ENCODE peak calls at places on chromosomes 11 and 22, in nine cellular contexts. O, M, F, H, X, N, I, C and E are unnamed samples.

GRCh38 chr22:34858026-34858425 is 207.9 kb upstream of the ISX start:
- DNase-seq in O (no peak), M (no peak), F (no peak), H (no peak), X (peak; percentile 3), N (no peak), I (no peak), C (no peak), E (no peak)

GRCh38 chr11:35529971-35530495 is 4.6 kb upstream of the PAMR1 start:
- DNase-seq in O (no peak), M (peak; percentile 21), F (peak; percentile 34), H (peak; percentile 86), X (peak; percentile 90), N (no peak), I (no peak), C (peak; percentile 48), E (peak; percentile 87)

GRCh38 chr22:50530280-50530856 is 556 bp upstream of the TYMP start:
- DNase-seq in O (peak; percentile 90), M (no peak), F (peak; percentile 87), H (peak; percentile 83), X (no peak), N (peak; percentile 97), I (peak; percentile 44), C (no peak), E (no peak)

GRCh38 chr11:99241059-99241458 is 220.3 kb downstream of the CNTN5 start:
- DNase-seq in O (no peak), M (no peak), F (no peak), H (no peak), X (no peak), N (no peak), I (no peak), C (no peak), E (no peak)

GRCh38 chr22:22408731-22409696 is 99.5 kb downstream of the ZNF280B start:
- DNase-seq in O (no peak), M (no peak), F (no peak), H (peak; percentile 9), X (no peak), N (peak; percentile 76), I (peak; percentile 74), C (no peak), E (no peak)

GRCh38 chr22:39148727-39149535 is 3.5 kb downstream of the CBX7 start:
- DNase-seq in O (no peak), M (no peak), F (peak; percentile 65), H (no peak), X (no peak), N (no peak), I (peak; percentile 83), C (no peak), E (no peak)

GRCh38 chr11:116851631-116852030 is 14.2 kb upstream of the APOA1 start:
- DNase-seq in O (peak; percentile 71), M (no peak), F (no peak), H (no peak), X (no peak), N (no peak), I (no peak), C (no peak), E (no peak)

GRCh38 chr11:102615077-102615893 is 9.8 kb downstream of the MMP20 start:
- DNase-seq in O (no peak), M (no peak), F (no peak), H (no peak), X (no peak), N (no peak), I (peak; percentile 12), C (no peak), E (no peak)

GRCh38 chr11:309558-309855 is 1.9 kb downstream of the IFITM2 start:
- DNase-seq in O (no peak), M (no peak), F (no peak), H (no peak), X (no peak), N (no peak), I (no peak), C (no peak), E (no peak)

GRCh38 chr11:11347583-11347982 is 5.5 kb downstream of the CSNK2A3 start:
- DNase-seq in O (no peak), M (no peak), F (peak; percentile 66), H (no peak), X (no peak), N (no peak), I (no peak), C (no peak), E (no peak)

GRCh38 chr11:19670030-19670761 is 42.4 kb upstream of the NAV2 start:
- DNase-seq in O (no peak), M (no peak), F (no peak), H (peak; percentile 48), X (no peak), N (no peak), I (peak; percentile 12), C (no peak), E (no peak)

GRCh38 chr11:61947486-61948210 is 2.5 kb upstream of the BEST1 start:
- DNase-seq in O (peak; percentile 92), M (peak; percentile 87), F (peak; percentile 85), H (peak; percentile 95), X (peak; percentile 90), N (peak; percentile 98), I (peak; percentile 93), C (no peak), E (no peak)

GRCh38 chr11:47185305-47186075 is 744 bp downstream of the PACSIN3 start:
- DNase-seq in O (peak; percentile 83), M (no peak), F (peak; percentile 84), H (peak; percentile 72), X (no peak), N (peak; percentile 92), I (peak; percentile 97), C (no peak), E (no peak)

GRCh38 chr11:66881436-66881835 is 24.6 kb downstream of the LRFN4 start:
- DNase-seq in O (no peak), M (no peak), F (no peak), H (no peak), X (no peak), N (no peak), I (no peak), C (no peak), E (no peak)

GRCh38 chr11:45803981-45804805 is 756 bp upstream of the SLC35C1 start:
- DNase-seq in O (peak; percentile 90), M (peak; percentile 21), F (peak; percentile 88), H (peak; percentile 55), X (no peak), N (peak; percentile 96), I (peak; percentile 87), C (no peak), E (no peak)

GRCh38 chr11:86800076-86800955 is at the start of gene PRSS23:
- DNase-seq in O (peak; percentile 83), M (no peak), F (peak; percentile 66), H (peak; percentile 55), X (no peak), N (peak; percentile 92), I (peak; percentile 67), C (no peak), E (no peak)
- TF ChIP-seq CTCF in O (no peak), M (no peak), F (no peak), H (no peak), X (no peak), N (no peak), I (no peak), C (no peak), E (no peak)

DNA sequence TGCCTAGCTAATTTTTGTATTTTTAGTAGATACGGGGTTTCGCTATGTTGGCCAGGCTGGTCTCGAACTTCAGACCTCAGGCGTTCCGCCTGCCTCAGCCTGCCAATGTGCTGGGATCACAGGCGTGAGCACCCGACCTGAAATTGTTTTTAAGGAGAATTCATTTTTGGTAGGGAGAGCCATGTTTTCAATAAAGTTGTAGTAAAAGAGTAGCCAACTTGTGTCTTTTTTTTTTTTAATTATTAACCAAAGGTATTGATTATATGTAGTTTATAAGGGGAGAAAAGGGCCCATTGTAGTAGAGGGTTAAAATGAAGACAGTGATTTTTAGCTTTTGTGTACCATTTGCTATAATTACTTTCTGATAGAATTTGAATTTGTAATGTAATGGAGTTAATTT is 31.6 kb upstream of the HSD17B12 start:
- DNase-seq in O (no peak), M (no peak), F (no peak), H (no peak), X (no peak), N (no peak), I (no peak), C (no peak), E (no peak)
- H3K4me3 ChIP-seq in O (no peak overlapping the region), M (no peak overlapping the region), F (no peak overlapping the region), H (no peak overlapping the region), X (no peak overlapping the region), N (no peak overlapping the region), I (no peak overlapping the region), C (no peak overlapping the region), E (no peak overlapping the region)

GRCh38 chr11:30917859-30918478 is 331.8 kb upstream of the MPPED2 start:
- DNase-seq in O (no peak), M (no peak), F (no peak), H (peak; percentile 62), X (peak; percentile 17), N (no peak), I (peak; percentile 82), C (no peak), E (no peak)

GRCh38 chr11:30911247-30911646 is 325.1 kb upstream of the MPPED2 start:
- DNase-seq in O (no peak), M (no peak), F (no peak), H (no peak), X (no peak), N (no peak), I (no peak), C (no peak), E (no peak)

GRCh38 chr11:30916764-30917163 is 330.6 kb upstream of the MPPED2 start:
- DNase-seq in O (no peak), M (no peak), F (no peak), H (no peak), X (no peak), N (no peak), I (no peak), C (no peak), E (no peak)

GRCh38 chr11:30919389-30920172 is 333.4 kb upstream of the MPPED2 start:
- DNase-seq in O (no peak), M (no peak), F (no peak), H (peak; percentile 1), X (no peak), N (no peak), I (no peak), C (peak; percentile 23), E (no peak)

DNA sequence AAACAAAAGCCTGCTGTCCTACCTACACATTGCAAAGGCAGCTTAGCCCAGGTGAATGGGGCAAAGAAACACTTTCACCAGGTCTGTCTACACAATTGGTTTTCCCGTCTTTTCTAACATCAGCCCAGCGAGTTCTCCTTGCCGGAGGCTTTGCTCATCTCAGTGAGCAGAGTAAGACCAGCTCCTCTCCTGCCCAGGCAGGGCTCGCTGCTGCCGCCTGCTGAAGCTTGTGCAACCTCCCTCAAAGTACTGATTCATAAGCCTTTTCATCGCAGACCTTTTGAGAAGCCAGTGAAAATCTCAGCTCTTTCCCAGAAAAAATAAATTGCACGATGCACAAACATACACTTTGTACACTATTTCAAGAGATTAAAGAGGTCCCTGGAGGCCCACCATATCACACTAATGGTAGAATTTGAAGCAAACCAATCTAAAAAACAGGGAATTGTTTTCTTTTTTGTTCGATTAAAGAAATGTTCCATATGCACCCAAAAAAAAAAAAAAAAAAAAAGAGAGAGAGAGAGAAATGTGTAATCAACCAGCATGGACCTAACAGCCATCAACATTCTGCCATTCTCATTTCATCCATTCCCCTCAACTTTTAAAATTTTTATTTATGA is 328.1 kb upstream of the MPPED2 start:
- DNase-seq in O (no peak), M (no peak), F (peak; percentile 45), H (peak; percentile 65), X (no peak), N (no peak), I (peak; percentile 87), C (no peak), E (peak; percentile 12)
- TF ChIP-seq CTCF in O (peak; percentile 45), M (peak; percentile 57), F (peak; percentile 76), H (peak; percentile 49), X (peak; percentile 37), N (no peak), I (peak; percentile 84), C (peak; percentile 64), E (peak; percentile 76)

GRCh38 chr22:30695351-30695762 is 683 bp downstream of the OSBP2 start:
- DNase-seq in O (no peak), M (no peak), F (no peak), H (no peak), X (no peak), N (peak; percentile 87), I (no peak), C (no peak), E (no peak)
- H3K4me3 ChIP-seq in O (peak overlapping the region; percentile 79), M (peak overlapping the region; percentile 69), F (peak overlapping the region; percentile 75), H (peak overlapping the region; percentile 62), X (peak overlapping the region; percentile 47), N (no peak overlapping the region), I (peak overlapping the region; percentile 86), C (peak overlapping the region; percentile 60), E (peak overlapping the region; percentile 59)